ENCODE peak calls at places on chromosomes 5 and 9, in four cellular contexts. P, M, Z and W are unnamed samples.

GRCh38 chr5:134007581-134008256 is 2.9 kb upstream of the VDAC1 start:
- DNase-seq in Z (no peak), P (peak), M (no peak), W (no peak)

GRCh38 chr5:149795360-149795759 is 65.2 kb downstream of the PPARGC1B start:
- DNase-seq in P (no peak), M (no peak), Z (no peak), W (no peak)

GRCh38 chr9:115115924-115116323 is 2.0 kb downstream of the TNC start:
- DNase-seq in Z (peak), P (peak), M (no peak), W (no peak)

GRCh38 chr5:97844797-97845196 is 661.8 kb upstream of the RIOK2 start:
- DNase-seq in P (no peak), M (no peak), Z (no peak), W (no peak)

GRCh38 chr9:87827341-87827740 is 55.3 kb upstream of the SPATA31E1 start:
- DNase-seq in Z (peak), P (no peak), M (no peak), W (no peak)

GRCh38 chr5:169551146-169551545 is 32.4 kb upstream of the SPDL1 start:
- DNase-seq in P (no peak), M (no peak), Z (no peak), W (no peak)

GRCh38 chr9:80191108-80191507 is 619.3 kb downstream of the TLE4 start:
- DNase-seq in Z (no peak), P (no peak), M (no peak), W (no peak)

GRCh38 chr5:139443766-139444473 is 4.6 kb upstream of the DNAJC18 start:
- DNase-seq in M (no peak), P (peak), Z (peak), W (no peak)

GRCh38 chr5:154165886-154166285 is 24.6 kb upstream of the GALNT10 start:
- DNase-seq in M (no peak), P (no peak), Z (no peak), W (no peak)

GRCh38 chr9:127199001-127199791 is 65.4 kb upstream of the GARNL3 start:
- DNase-seq in M (peak), Z (peak), P (peak), W (peak)

GRCh38 chr9:17116400-17116837 is 18.4 kb upstream of the CNTLN start:
- DNase-seq in Z (peak), P (peak), M (no peak), W (no peak)

GRCh38 chr5:169538935-169539334 is 44.6 kb upstream of the SPDL1 start:
- DNase-seq in P (no peak), M (no peak), Z (no peak), W (no peak)

GRCh38 chr5:32805966-32806626 is 95.0 kb downstream of the NPR3 start:
- DNase-seq in M (no peak), P (peak), Z (peak), W (no peak)

GRCh38 chr5:96048763-96049162 is 87.1 kb upstream of the ELL2 start:
- DNase-seq in Z (no peak), M (no peak), P (no peak), W (no peak)

GRCh38 chr5:4662845-4663244 is 477.3 kb upstream of the ADAMTS16 start:
- DNase-seq in M (no peak), Z (no peak), P (no peak), W (no peak)

GRCh38 chr5:79297661-79298060 is 61.7 kb downstream of the JMY start:
- DNase-seq in P (no peak), M (no peak), Z (no peak), W (no peak)

GRCh38 chr9:14310247-14310646 is 3.7 kb downstream of the NFIB start:
- DNase-seq in P (no peak), M (no peak), Z (peak), W (no peak)

GRCh38 chr5:170216262-170216864 is 16.4 kb upstream of the C5orf58 start:
- DNase-seq in P (peak), Z (peak), M (no peak), W (no peak)

GRCh38 chr5:177189416-177189815 is 55.8 kb downstream of the NSD1 start:
- DNase-seq in P (no peak), Z (no peak), M (no peak), W (no peak)

GRCh38 chr9:133956520-133957076 is 35.5 kb downstream of the VAV2 start:
- DNase-seq in P (no peak), Z (no peak), M (no peak), W (no peak)

GRCh38 chr9:110126986-110127864 is 80.7 kb downstream of the C9orf152 start:
- DNase-seq in M (no peak), Z (no peak), P (no peak), W (no peak)

GRCh38 chr9:137011130-137011529 is 14.8 kb upstream of the CLIC3 start:
- DNase-seq in M (no peak), P (no peak), Z (no peak), W (no peak)

GRCh38 chr5:145708169-145708568 is 127.0 kb downstream of the PRELID2 start:
- DNase-seq in Z (no peak), P (no peak), M (no peak), W (no peak)

GRCh38 chr5:15592728-15593127 is 92.7 kb downstream of the FBXL7 start:
- DNase-seq in M (no peak), P (no peak), Z (no peak), W (no peak)